ENCODE peak calls at places on chromosomes 6 and 20, in eight cellular contexts. F is suprapubic skin; Q is naive thymus-derived CD4-positive, alpha-beta T cell; J is fibroblast of lung; A is GM23338; Z is esophagus muscularis mucosa; G is ovary; B is PC-9. U is an unnamed sample.

GRCh38 chr6:143755301-143755744 is 77.6 kb downstream of the PHACTR2 start:
- DNase-seq in F (no peak), Q (no peak), J (peak; percentile 60), A (no peak), Z (no peak), G (no peak), B (no peak), U (no peak)

GRCh38 chr6:161085246-161085645 is 93.7 kb downstream of the MAP3K4 start:
- DNase-seq in F (no peak), Q (no peak), J (peak; percentile 5), A (no peak), Z (no peak), G (no peak), B (no peak), U (no peak)

GRCh38 chr6:109441069-109441816 is 719 bp downstream of the SMPD2 start:
- DNase-seq in F (no peak), Q (peak; percentile 47), J (peak; percentile 41), A (peak; percentile 83), Z (no peak), G (peak; percentile 54), B (peak; percentile 43), U (peak; percentile 47)

GRCh38 chr6:159117541-159117940 is 51.7 kb upstream of the FNDC1 start:
- DNase-seq in F (no peak), Q (no peak), J (no peak), A (no peak), Z (no peak), G (no peak), B (no peak), U (no peak)

GRCh38 chr6:118295336-118295735 is 252.8 kb upstream of the PLN start:
- DNase-seq in F (no peak), Q (no peak), J (no peak), A (no peak), Z (no peak), G (no peak), B (no peak), U (no peak)

GRCh38 chr6:12371641-12372146 is 81.5 kb downstream of the EDN1 start:
- DNase-seq in F (no peak), Q (no peak), J (no peak), A (no peak), Z (no peak), G (no peak), B (no peak), U (no peak)

GRCh38 chr20:61546641-61547040 is 294.6 kb downstream of the CDH4 start:
- DNase-seq in F (no peak), Q (no peak), J (no peak), A (no peak), Z (no peak), G (no peak), B (no peak), U (no peak)

GRCh38 chr6:28478518-28478917 is 35.2 kb upstream of the ZSCAN23 start:
- DNase-seq in F (no peak), Q (no peak), J (peak; percentile 9), A (no peak), Z (no peak), G (no peak), B (no peak), U (no peak)

GRCh38 chr6:145880361-145880760 is 65.8 kb upstream of the FBXO30 start:
- DNase-seq in F (no peak), Q (no peak), J (no peak), A (no peak), Z (no peak), G (no peak), B (no peak), U (no peak)

GRCh38 chr6:35893246-35893645 is 27.7 kb downstream of the SRPK1 start:
- DNase-seq in F (no peak), Q (no peak), J (no peak), A (no peak), Z (no peak), G (no peak), B (no peak), U (no peak)

GRCh38 chr6:78611886-78612480 is 255.4 kb upstream of the IRAK1BP1 start:
- DNase-seq in F (no peak), Q (no peak), J (peak; percentile 24), A (peak; percentile 77), Z (no peak), G (no peak), B (no peak), U (peak; percentile 23)

GRCh38 chr6:36038120-36038876 is 10.7 kb downstream of the MAPK14 start:
- DNase-seq in F (no peak), Q (no peak), J (no peak), A (no peak), Z (no peak), G (no peak), B (no peak), U (no peak)

GRCh38 chr20:33732166-33732970 is 572 bp downstream of the ZNF341 start:
- DNase-seq in F (peak; percentile 90), Q (no peak), J (peak; percentile 82), A (peak; percentile 87), Z (peak; percentile 93), G (peak; percentile 91), B (peak; percentile 96), U (peak; percentile 91)

GRCh38 chr6:51049983-51050877 is 231.6 kb downstream of the TFAP2B start:
- DNase-seq in F (no peak), Q (no peak), J (no peak), A (no peak), Z (no peak), G (no peak), B (no peak), U (no peak)

GRCh38 chr6:110980227-110980626 is 1.6 kb upstream of the RPF2 start:
- DNase-seq in F (no peak), Q (no peak), J (no peak), A (no peak), Z (no peak), G (no peak), B (no peak), U (no peak)

GRCh38 chr20:35702824-35703695 is 3.9 kb downstream of the ROMO1 start:
- DNase-seq in F (no peak), Q (no peak), J (no peak), A (no peak), Z (no peak), G (no peak), B (no peak), U (no peak)

GRCh38 chr20:35704514-35705261 is 5.5 kb downstream of the ROMO1 start:
- DNase-seq in F (no peak), Q (no peak), J (no peak), A (no peak), Z (no peak), G (no peak), B (no peak), U (no peak)

GRCh38 chr20:35699914-35700624 is 864 bp downstream of the ROMO1 start:
- DNase-seq in F (no peak), Q (no peak), J (no peak), A (no peak), Z (no peak), G (no peak), B (no peak), U (no peak)

GRCh38 chr20:35700625-35701148 is 1.5 kb downstream of the ROMO1 start:
- DNase-seq in F (no peak), Q (no peak), J (no peak), A (peak; percentile 27), Z (no peak), G (no peak), B (no peak), U (no peak)

DNA sequence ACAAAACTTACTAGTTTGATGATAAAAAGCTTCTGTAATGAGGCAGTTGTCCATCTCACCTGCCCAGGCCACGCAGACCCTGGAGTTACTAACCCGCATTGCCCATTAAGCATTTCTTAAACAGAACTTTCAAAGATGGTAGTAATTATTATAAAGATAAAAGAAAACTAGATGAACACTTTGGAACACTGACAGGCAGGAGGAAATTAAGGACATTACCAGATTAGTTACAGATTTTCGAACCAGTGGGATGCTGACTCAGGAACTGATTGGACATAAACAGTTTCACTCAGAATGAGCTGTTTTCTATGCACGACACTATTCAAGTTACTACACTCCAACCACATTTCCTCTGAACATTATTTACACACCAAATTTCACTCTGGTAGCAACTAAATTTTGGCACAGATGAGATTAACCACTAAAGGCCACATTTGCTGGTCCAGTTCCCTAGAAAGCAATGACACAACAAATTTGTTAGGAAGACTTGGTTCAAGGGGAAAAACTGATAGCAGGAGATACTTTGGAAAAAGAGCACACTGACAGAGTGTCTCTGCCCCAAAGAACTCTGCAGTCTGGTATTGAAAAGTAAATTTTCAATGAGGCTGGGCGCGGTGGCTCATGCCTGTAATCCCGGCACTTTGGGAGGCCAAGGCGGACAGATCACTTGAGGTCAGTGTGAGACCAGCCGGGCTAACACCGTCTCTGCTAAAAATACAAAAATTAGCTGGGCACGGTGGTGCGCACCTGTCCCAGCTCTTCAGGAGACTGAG is 3.0 kb downstream of the ROMO1 start:
- DNase-seq in F (no peak), Q (no peak), J (peak; percentile 56), A (no peak), Z (no peak), G (no peak), B (no peak), U (no peak)
- H3K36me3 ChIP-seq in F (peaks cover 48% of the 10 kb centered on the region), Q (peaks cover 46% of the 10 kb centered on the region), J (peaks cover 11% of the 10 kb centered on the region), A (peaks cover 37% of the 10 kb centered on the region), Z (peaks cover 61% of the 10 kb centered on the region), G (no peaks in the 10 kb centered on the region), B (peaks cover 39% of the 10 kb centered on the region), U (peaks cover 66% of the 10 kb centered on the region)

DNA sequence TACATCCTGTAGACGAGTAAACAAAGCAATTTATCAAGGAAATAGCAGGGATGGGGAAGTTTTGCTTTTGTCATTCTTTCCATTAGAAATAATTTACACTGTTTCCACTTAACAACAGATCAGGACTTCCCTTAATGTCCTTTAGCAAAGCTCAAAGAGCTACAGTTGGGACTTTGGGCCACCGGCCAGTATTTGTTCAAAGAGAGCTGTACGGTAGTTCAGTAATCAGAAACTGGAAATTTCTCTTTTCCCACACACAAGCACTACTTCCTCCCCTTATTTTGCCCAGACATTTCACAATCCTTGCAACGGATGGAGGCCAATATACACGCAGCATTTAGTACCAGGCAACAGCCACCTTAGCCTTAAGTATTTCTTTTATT is 12.1 kb upstream of the HINT3 start:
- DNase-seq in F (no peak), Q (no peak), J (peak; percentile 87), A (no peak), Z (no peak), G (peak; percentile 73), B (peak; percentile 19), U (no peak)
- H3K4me1 ChIP-seq in F (peaks cover 74% of the 10 kb centered on the region), Q (no peaks in the 10 kb centered on the region), J (peaks cover 14% of the 10 kb centered on the region), A (no peaks in the 10 kb centered on the region), Z (peaks cover 17% of the 10 kb centered on the region), G (no peaks in the 10 kb centered on the region), B (peaks cover 97% of the 10 kb centered on the region), U (no peaks in the 10 kb centered on the region)

DNA sequence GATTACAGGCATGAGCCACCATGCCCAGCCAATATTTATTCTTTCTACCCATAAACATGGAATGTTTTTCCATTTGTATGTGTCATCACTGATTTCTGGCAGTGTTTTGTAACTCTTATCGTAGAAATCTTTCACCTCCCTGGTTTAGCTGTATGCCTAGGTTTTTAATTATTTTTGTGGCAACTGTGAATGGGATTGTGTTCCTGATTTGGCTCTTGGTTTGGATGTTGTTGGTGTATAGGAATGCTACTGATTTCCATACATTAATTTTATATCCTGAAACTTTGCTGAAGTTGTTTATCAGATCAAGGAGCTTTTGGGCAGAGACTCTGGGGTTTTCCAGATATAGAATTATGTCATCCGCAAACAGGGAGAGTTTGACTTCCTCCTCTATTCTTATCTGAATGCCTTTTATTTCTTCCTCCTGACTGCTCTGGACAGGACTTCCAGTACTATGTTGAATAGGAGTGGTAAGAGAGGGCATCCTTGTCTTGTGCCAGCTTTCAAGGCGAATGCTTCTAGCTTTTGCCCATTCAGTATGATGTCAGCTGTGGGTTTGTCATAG is 198.6 kb downstream of the ZDHHC14 start:
- DNase-seq in F (no peak), Q (no peak), J (no peak), A (no peak), Z (no peak), G (no peak), B (peak; percentile 5), U (no peak)
- H3K4me3 ChIP-seq in F (no peak overlapping the region), Q (no peak overlapping the region), J (no peak overlapping the region), A (no peak overlapping the region), Z (no peak overlapping the region), G (no peak overlapping the region), B (peak overlapping the region; percentile 21), U (no peak overlapping the region)

GRCh38 chr20:47334022-47334551 is 22.4 kb downstream of the ZMYND8 start:
- DNase-seq in F (no peak), Q (no peak), J (peak; percentile 97), A (no peak), Z (no peak), G (no peak), B (peak; percentile 50), U (no peak)
- H3K36me3 ChIP-seq in F (peaks cover 5% of the 10 kb centered on the region), Q (peaks cover 40% of the 10 kb centered on the region), J (peaks cover under 1% of the 10 kb centered on the region), A (peaks cover 11% of the 10 kb centered on the region), Z (peaks cover 15% of the 10 kb centered on the region), G (no peaks in the 10 kb centered on the region), B (peaks cover 60% of the 10 kb centered on the region), U (peaks cover 39% of the 10 kb centered on the region)

U was measured in HAP-1.